ENCODE peak calls at places on chromosomes 16 and 17, in six cellular contexts. S, O, G, J, X and K are unnamed samples.

GRCh38 chr17:29273924-29274323 is 20.0 kb downstream of the NUFIP2 start:
- DNase-seq in S (no peak), O (no peak), G (no peak), J (no peak), X (no peak), K (no peak)

GRCh38 chr17:45093444-45094110 is 32.5 kb downstream of the NMT1 start:
- DNase-seq in S (no peak), O (peak), G (no peak), J (no peak), X (no peak), K (no peak)

GRCh38 chr17:79993390-79994221 is 42.1 kb downstream of the TBC1D16 start:
- DNase-seq in S (no peak), O (peak), G (peak), J (peak), X (no peak), K (no peak)

GRCh38 chr17:75979705-75980187 is 706 bp downstream of the TEN1 start:
- DNase-seq in S (no peak), O (no peak), G (no peak), J (no peak), X (no peak), K (no peak)

GRCh38 chr17:83180264-83180995 is 101.0 kb downstream of the METRNL start:
- DNase-seq in S (no peak), O (no peak), G (no peak), J (no peak), X (no peak), K (no peak)

GRCh38 chr17:60864674-60865080 is 187.0 kb downstream of the BCAS3 start:
- DNase-seq in S (no peak), O (no peak), G (no peak), J (no peak), X (no peak), K (peak)

GRCh38 chr16:86946396-86946795 is 368.0 kb downstream of the FOXL1 start:
- DNase-seq in S (no peak), O (no peak), G (no peak), J (no peak), X (no peak), K (no peak)

GRCh38 chr17:46742539-46743270 is 75.8 kb downstream of the WNT3 start:
- DNase-seq in S (no peak), O (peak), G (no peak), J (no peak), X (no peak), K (no peak)